ENCODE peak calls at places on chromosomes 11 and 22, in six cellular contexts. T, G, M, S, D and Y are unnamed samples.

GRCh38 chr11:13337986-13338436 is 60.4 kb downstream of the BMAL1 start:
- DNase-seq in D (peak), G (no peak), T (no peak), M (no peak), S (no peak), Y (no peak)

GRCh38 chr11:26992031-26992541 is 1.8 kb upstream of the FIBIN start:
- DNase-seq in M (no peak), T (no peak), S (no peak), D (peak), G (no peak), Y (no peak)

GRCh38 chr22:44142421-44143116 is 38.2 kb upstream of the PARVG start:
- DNase-seq in T (no peak), G (no peak), M (no peak), S (no peak), D (no peak), Y (peak)

GRCh38 chr22:38824587-38824986 is 19.2 kb downstream of the NPTXR start:
- DNase-seq in S (no peak), M (peak), T (no peak), G (peak), D (peak), Y (no peak)

GRCh38 chr11:65315204-65315865 is 669 bp downstream of the CDC42EP2 start:
- DNase-seq in M (peak), T (peak), D (peak), G (peak), S (peak), Y (peak)

GRCh38 chr11:89583580-89583979 is 92.4 kb upstream of the NOX4 start:
- DNase-seq in M (no peak), G (no peak), D (no peak), S (no peak), T (no peak), Y (no peak)

GRCh38 chr22:17911312-17911705 is 113.1 kb downstream of the MICAL3 start:
- DNase-seq in G (no peak), T (no peak), D (no peak), S (no peak), M (no peak), Y (no peak)

GRCh38 chr11:45091563-45092392 is 54.7 kb upstream of the PRDM11 start:
- DNase-seq in M (no peak), G (no peak), T (no peak), D (no peak), S (no peak), Y (no peak)

GRCh38 chr11:68140496-68141246 is 19.5 kb upstream of the CHKA start:
- DNase-seq in G (no peak), D (no peak), S (no peak), M (no peak), T (peak), Y (no peak)

GRCh38 chr22:28296452-28296851 is 377.4 kb upstream of the PITPNB start:
- DNase-seq in M (no peak), T (no peak), G (no peak), D (no peak), S (no peak), Y (no peak)

GRCh38 chr11:12687740-12688139 is 13.5 kb downstream of the TEAD1 start:
- DNase-seq in M (no peak), D (no peak), T (no peak), S (no peak), G (no peak), Y (no peak)

GRCh38 chr22:26428515-26429457 is at the start of gene ASPHD2:
- DNase-seq in S (peak), G (peak), T (peak), D (peak), M (peak), Y (peak)

GRCh38 chr11:12179019-12179418 is 68.6 kb downstream of the MICAL2 start:
- DNase-seq in G (peak), D (no peak), T (no peak), M (peak), S (no peak), Y (no peak)

GRCh38 chr11:3786781-3787428 is 10.4 kb downstream of the NUP98 start:
- DNase-seq in D (no peak), T (no peak), S (no peak), G (no peak), M (no peak), Y (no peak)

GRCh38 chr22:21942939-21943338 is 9.7 kb downstream of the PPM1F start:
- DNase-seq in M (no peak), S (no peak), G (no peak), T (no peak), D (no peak), Y (no peak)

GRCh38 chr11:71301858-71302533 is 49.6 kb upstream of the SHANK2 start:
- DNase-seq in S (no peak), T (no peak), M (no peak), D (no peak), G (no peak), Y (no peak)

GRCh38 chr11:60932605-60933346 is 8.5 kb downstream of the TMEM132A start:
- DNase-seq in S (no peak), D (no peak), M (no peak), G (no peak), T (no peak), Y (no peak)

GRCh38 chr11:16986434-16987204 is 27.6 kb downstream of the PLEKHA7 start:
- DNase-seq in T (peak), S (no peak), M (peak), D (no peak), G (peak), Y (no peak)

GRCh38 chr22:27318516-27318915 is 483.0 kb downstream of the MN1 start:
- DNase-seq in S (no peak), G (no peak), T (no peak), M (peak), D (peak), Y (peak)

GRCh38 chr22:41638124-41638523 is 17.0 kb downstream of the XRCC6 start:
- DNase-seq in D (no peak), M (no peak), G (no peak), S (no peak), T (no peak), Y (no peak)

GRCh38 chr22:40504285-40505249 is 132.0 kb downstream of the MRTFA start:
- DNase-seq in M (no peak), S (no peak), G (no peak), T (no peak), D (no peak), Y (no peak)

GRCh38 chr11:114596175-114596919 is 761 bp upstream of the NXPE4 start:
- DNase-seq in G (no peak), M (peak), S (no peak), T (no peak), D (no peak), Y (no peak)

GRCh38 chr11:128738942-128739341 is 45.1 kb downstream of the FLI1 start:
- DNase-seq in M (no peak), S (no peak), G (no peak), D (no peak), T (no peak), Y (no peak)

GRCh38 chr22:49190816-49191505 is 636.7 kb downstream of the BRD1 start:
- DNase-seq in T (peak), M (no peak), G (no peak), D (no peak), S (no peak), Y (no peak)

GRCh38 chr11:26286472-26287066 is 45.4 kb upstream of the ANO3 start:
- DNase-seq in T (no peak), S (no peak), D (peak), G (no peak), M (no peak), Y (no peak)

GRCh38 chr11:2698386-2699184 is 1.2 kb downstream of the KCNQ1OT1 start:
- DNase-seq in D (no peak), T (peak), S (no peak), M (no peak), G (no peak), Y (no peak)

GRCh38 chr11:78350646-78351165 is 66.9 kb downstream of the GAB2 start:
- DNase-seq in G (peak), T (no peak), D (peak), S (no peak), M (peak), Y (no peak)

GRCh38 chr11:111946499-111946898 is 9.4 kb downstream of the DIXDC1 start:
- DNase-seq in M (no peak), G (no peak), T (no peak), D (no peak), S (no peak), Y (no peak)

GRCh38 chr11:91489989-91490388 is 734.6 kb upstream of the FAT3 start:
- DNase-seq in G (no peak), T (no peak), D (no peak), S (no peak), M (no peak), Y (no peak)

GRCh38 chr11:130159657-130160459 is at the start of gene ST14:
- DNase-seq in T (no peak), S (peak), D (no peak), M (peak), G (peak), Y (no peak)

GRCh38 chr11:72617080-72617744 is 57.0 kb downstream of the PDE2A start:
- DNase-seq in S (no peak), M (no peak), T (no peak), G (no peak), D (peak), Y (no peak)

GRCh38 chr11:68275721-68276488 is 4.1 kb upstream of the C11orf24 start:
- DNase-seq in D (no peak), T (peak), G (no peak), M (no peak), S (no peak), Y (no peak)

GRCh38 chr11:60133917-60134316 is 45.5 kb downstream of the MS4A2 start:
- DNase-seq in G (no peak), M (no peak), T (no peak), D (no peak), S (no peak), Y (no peak)

GRCh38 chr11:106389096-106389495 is 311.6 kb downstream of the AASDHPPT start:
- DNase-seq in T (no peak), M (no peak), S (no peak), G (no peak), D (peak), Y (no peak)

GRCh38 chr22:32951081-32951806 is 106.9 kb downstream of the SYN3 start:
- DNase-seq in M (no peak), S (no peak), D (no peak), T (no peak), G (no peak), Y (no peak)

GRCh38 chr11:77557553-77557952 is 32.2 kb upstream of the AQP11 start:
- DNase-seq in S (peak), D (peak), G (no peak), T (no peak), M (peak), Y (no peak)

GRCh38 chr22:32469799-32470212 is 4.8 kb upstream of the FBXO7 start:
- DNase-seq in S (no peak), M (no peak), G (no peak), D (peak), T (no peak), Y (no peak)

GRCh38 chr11:32870676-32871075 is 21.9 kb upstream of the QSER1 start:
- DNase-seq in D (no peak), G (no peak), M (no peak), T (peak), S (peak), Y (no peak)

GRCh38 chr22:49975543-49976389 is 15.2 kb downstream of the PIM3 start:
- DNase-seq in D (no peak), M (peak), T (peak), S (no peak), G (no peak), Y (no peak)

GRCh38 chr11:97471480-97471879 is 1081.7 kb downstream of the JRKL start:
- DNase-seq in G (no peak), D (no peak), S (no peak), T (no peak), M (no peak), Y (no peak)
- H3K27ac ChIP-seq in G (no peak), D (no peak), S (no peak), T (no peak), M (no peak), Y (no peak)

GRCh38 chr22:46390105-46390651 is 54.7 kb downstream of the TRMU start:
- DNase-seq in D (no peak), M (no peak), T (no peak), G (no peak), S (no peak), Y (no peak)
- H3K27ac ChIP-seq in D (no peak), M (no peak), T (no peak), G (peak), S (no peak), Y (no peak)

GRCh38 chr11:120547871-120548681 is 36.5 kb downstream of the GRIK4 start:
- DNase-seq in T (no peak), M (peak), D (peak), G (peak), S (peak), Y (peak)
- H3K27ac ChIP-seq in T (no peak), M (no peak), D (peak), G (no peak), S (peak), Y (peak)

DNA sequence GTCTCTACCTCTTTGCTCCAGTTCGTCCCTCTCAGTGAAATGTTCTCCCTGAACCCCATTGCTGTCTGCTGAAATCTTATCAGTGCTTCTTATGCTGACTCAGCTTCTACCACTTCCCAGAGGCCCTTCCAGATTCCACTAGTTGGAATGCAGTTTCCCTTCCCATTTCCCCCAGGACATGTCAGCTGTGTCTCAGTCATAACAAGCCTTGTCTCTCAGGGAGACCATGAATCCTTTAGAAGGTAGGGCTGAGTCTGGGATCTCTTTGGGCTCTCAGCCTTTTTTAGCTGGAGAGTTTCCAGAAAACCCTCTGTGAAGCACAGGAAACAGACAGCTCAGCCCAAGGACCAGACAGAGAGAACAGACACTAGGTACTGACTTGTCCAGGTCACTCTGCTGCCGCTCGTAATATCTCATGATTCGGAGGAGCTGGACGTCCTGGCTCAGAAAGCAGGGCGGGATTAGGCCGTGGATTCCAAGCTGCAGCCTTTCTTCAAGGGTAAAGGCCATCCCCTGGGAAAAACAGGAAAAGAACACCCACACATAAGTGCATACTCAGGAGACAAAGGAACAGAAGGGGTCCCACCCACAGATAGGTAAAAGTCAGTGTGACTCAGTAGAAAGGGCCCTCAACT is 113.0 kb downstream of the ME3 start:
- DNase-seq in S (no peak), M (no peak), G (no peak), D (peak), T (no peak), Y (no peak)
- H3K27ac ChIP-seq in S (no peak), M (no peak), G (no peak), D (no peak), T (no peak), Y (peak)

GRCh38 chr11:107587306-107587979 is 3.5 kb upstream of the ELMOD1 start:
- DNase-seq in M (no peak), G (no peak), D (peak), T (no peak), S (no peak), Y (no peak)
- H3K27ac ChIP-seq in M (no peak), G (no peak), D (no peak), T (no peak), S (no peak), Y (no peak)

GRCh38 chr11:113240389-113240788 is 74.0 kb upstream of the TTC12 start:
- DNase-seq in S (no peak), M (no peak), D (no peak), T (no peak), G (no peak), Y (no peak)
- H3K27ac ChIP-seq in S (peak), M (no peak), D (no peak), T (no peak), G (no peak), Y (no peak)